ENCODE peak calls at places on chromosomes 4 and X, in six cellular contexts. C is GM10248; Z is NCI-H524; R is NCI-H1105; Q is stimulated activated effector memory CD8-positive, alpha-beta T cell treated with anti-CD3 and anti-CD28 coated beads, Interleukin-12 subunit alpha, Interleukin-12 subunit beta, amount 100 ng/mL, for 72 hours; E is COR-L47. N is an unnamed sample.

GRCh38 chrX:123087326-123087725 is 96.8 kb upstream of the GRIA3 start:
- DNase-seq in C (no peak), Z (no peak), R (no peak), Q (no peak), E (no peak), N (no peak)

GRCh38 chrX:153830632-153831434 is 489 bp upstream of the PDZD4 start:
- DNase-seq in C (peak), Z (no peak), R (peak), Q (no peak), E (no peak), N (peak)

GRCh38 chr4:121278811-121279368 is 101.9 kb downstream of the QRFPR start:
- DNase-seq in C (peak), Z (no peak), R (no peak), Q (no peak), E (no peak), N (no peak)

GRCh38 chr4:123562994-123563745 is 166.6 kb downstream of the SPRY1 start:
- DNase-seq in C (no peak), Z (no peak), R (no peak), Q (no peak), E (no peak), N (no peak)

GRCh38 chrX:132023896-132024386 is 839 bp downstream of the STK26 start:
- DNase-seq in C (peak), Z (peak), R (no peak), Q (peak), E (no peak), N (peak)

GRCh38 chrX:20409991-20410390 is 143.3 kb upstream of the RPS6KA3 start:
- DNase-seq in C (no peak), Z (no peak), R (no peak), Q (no peak), E (no peak), N (no peak)

GRCh38 chrX:1877780-1878179 is 262.9 kb downstream of the ASMT start:
- DNase-seq in C (no peak), Z (no peak), R (no peak), Q (no peak), E (no peak), N (no peak)

GRCh38 chrX:110145854-110146253 is 142.9 kb downstream of the TMEM164 start:
- DNase-seq in C (peak), Z (peak), R (no peak), Q (no peak), E (no peak), N (no peak)

GRCh38 chr4:181896609-181897008 is 346.6 kb upstream of the TENM3 start:
- DNase-seq in C (no peak), Z (no peak), R (no peak), Q (no peak), E (no peak), N (no peak)

GRCh38 chrX:20263474-20263873 is 3.2 kb downstream of the RPS6KA3 start:
- DNase-seq in C (no peak), Z (no peak), R (no peak), Q (no peak), E (no peak), N (no peak)

GRCh38 chrX:53287493-53288138 is 6.2 kb upstream of the IQSEC2 start:
- DNase-seq in C (no peak), Z (peak), R (peak), Q (no peak), E (peak), N (no peak)

GRCh38 chrX:149962859-149963757 is 24.8 kb upstream of the EOLA2 start:
- DNase-seq in C (peak), Z (peak), R (peak), Q (no peak), E (peak), N (peak)

GRCh38 chr4:151325320-151326246 is at the start of gene SH3D19:
- DNase-seq in C (peak), Z (no peak), R (peak), Q (no peak), E (no peak), N (peak)

GRCh38 chr4:99783940-99784339 is 32.7 kb upstream of the DAPP1 start:
- DNase-seq in C (no peak), Z (no peak), R (no peak), Q (no peak), E (no peak), N (no peak)

GRCh38 chr4:166538491-166539005 is 665.5 kb downstream of the TLL1 start:
- DNase-seq in C (no peak), Z (no peak), R (no peak), Q (no peak), E (no peak), N (no peak)

GRCh38 chrX:39652336-39652735 is 445.4 kb downstream of the BCOR start:
- DNase-seq in C (peak), Z (peak), R (no peak), Q (no peak), E (no peak), N (no peak)

GRCh38 chr4:139556735-139557505 is 901 bp upstream of the SETD7 start:
- DNase-seq in C (peak), Z (peak), R (peak), Q (peak), E (peak), N (peak)

GRCh38 chrX:123171781-123172180 is 12.3 kb upstream of the GRIA3 start:
- DNase-seq in C (no peak), Z (no peak), R (no peak), Q (no peak), E (no peak), N (no peak)

GRCh38 chr4:69684821-69685220 is 31.8 kb upstream of the UGT2A1 start:
- DNase-seq in C (no peak), Z (no peak), R (no peak), Q (no peak), E (no peak), N (no peak)

N was measured in D341Med.